ENCODE peak calls at places on chromosome 16, in six cellular contexts. F is stomach, Z is H1, Y is sigmoid colon, I is SK-N-SH, B is suprapubic skin. J is an unnamed sample. For H3K27me3, the result is how much of the 10 kb centered on the place peaks cover.

GRCh38 chr16:64780445-64780844 is 341.4 kb downstream of the CDH11 start:
- DNase-seq in Y (no peak), B (no peak), Z (no peak), F (no peak), I (no peak), J (no peak)

GRCh38 chr16:77431131-77431670 is 3.6 kb downstream of the ADAMTS18 start:
- DNase-seq in F (no peak), Y (no peak), Z (no peak), I (no peak), B (no peak), J (no peak)

GRCh38 chr16:88784074-88784855 is 755 bp downstream of the PIEZO1 start:
- DNase-seq in B (peak), Z (no peak), Y (peak), I (peak), F (peak), J (peak)

GRCh38 chr16:14132696-14133048 is 61.6 kb downstream of the MRTFB start:
- DNase-seq in Y (no peak), B (no peak), F (no peak), Z (no peak), I (no peak), J (no peak)

GRCh38 chr16:50245417-50246298 is 20.7 kb upstream of the ADCY7 start:
- DNase-seq in I (peak), B (peak), Y (no peak), F (peak), Z (no peak), J (peak)

GRCh38 chr16:87526238-87526947 is 33.6 kb upstream of the ZCCHC14 start:
- DNase-seq in I (no peak), B (no peak), Z (no peak), F (no peak), Y (no peak), J (no peak)

GRCh38 chr16:28874406-28874805 is 3.9 kb upstream of the ATP2A1 start:
- DNase-seq in Z (no peak), I (no peak), B (no peak), F (no peak), Y (no peak), J (no peak)

GRCh38 chr16:75764154-75764768 is 38.0 kb upstream of the CPHXL start:
- DNase-seq in Z (peak), B (no peak), F (peak), I (peak), Y (peak), J (peak)

GRCh38 chr16:35909351-35909954 is 2450.0 kb downstream of the TP53TG3F start:
- DNase-seq in F (no peak), I (no peak), Z (no peak), Y (no peak), B (no peak), J (no peak)

GRCh38 chr16:55662641-55663040 is 6.9 kb downstream of the SLC6A2 start:
- DNase-seq in F (no peak), I (no peak), Y (no peak), B (no peak), Z (no peak), J (no peak)

GRCh38 chr16:14308357-14308723 is 237.2 kb downstream of the MRTFB start:
- DNase-seq in I (no peak), Y (no peak), Z (no peak), F (no peak), B (no peak), J (no peak)

GRCh38 chr16:53191413-53191812 is 136.6 kb downstream of the CHD9 start:
- DNase-seq in F (no peak), B (no peak), I (peak), Z (no peak), Y (no peak), J (no peak)

GRCh38 chr16:65537336-65537735 is 415.5 kb upstream of the CDH11 start:
- DNase-seq in I (no peak), Y (no peak), F (no peak), B (no peak), Z (no peak), J (no peak)

GRCh38 chr16:88264641-88265285 is 118.0 kb upstream of the ZNF469 start:
- DNase-seq in F (peak), Z (peak), I (no peak), Y (peak), B (peak), J (peak)

GRCh38 chr16:56970934-56971767 is 9.4 kb downstream of the CETP start:
- DNase-seq in F (no peak), B (no peak), Y (no peak), Z (no peak), I (no peak), J (no peak)

GRCh38 chr16:51755039-51755501 is 604.0 kb upstream of the SALL1 start:
- DNase-seq in Y (no peak), I (no peak), F (no peak), B (no peak), Z (no peak), J (no peak)

GRCh38 chr16:3578610-3579551 is 1.7 kb upstream of the NLRC3 start:
- DNase-seq in Y (no peak), I (no peak), Z (no peak), F (peak), B (no peak), J (peak)

GRCh38 chr16:12159028-12159427 is 182.5 kb downstream of the SNX29 start:
- DNase-seq in B (no peak), Z (no peak), Y (no peak), F (no peak), I (no peak), J (no peak)

GRCh38 chr16:81803332-81803731 is 24.2 kb downstream of the PLCG2 start:
- DNase-seq in Z (no peak), B (no peak), F (no peak), I (no peak), Y (no peak), J (no peak)

GRCh38 chr16:2473999-2474876 is 689 bp upstream of the TBC1D24 start:
- DNase-seq in B (peak), Z (no peak), I (peak), F (peak), Y (no peak), J (peak)

GRCh38 chr16:82943371-82943770 is 316.6 kb downstream of the CDH13 start:
- DNase-seq in I (no peak), F (no peak), Z (no peak), Y (no peak), B (no peak), J (no peak)

GRCh38 chr16:71441348-71441781 is 489 bp downstream of the TLE7 start:
- DNase-seq in F (no peak), I (peak), Y (no peak), Z (no peak), B (no peak), J (no peak)

GRCh38 chr16:65547799-65548446 is 426.1 kb upstream of the CDH11 start:
- DNase-seq in Y (no peak), B (no peak), F (no peak), Z (no peak), I (peak), J (no peak)

GRCh38 chr16:49557070-49557446 is 183.5 kb downstream of the C16orf78 start:
- DNase-seq in I (no peak), B (no peak), Y (no peak), F (no peak), Z (peak), J (no peak)

GRCh38 chr16:392450-393027 is 4.5 kb upstream of the NME4 start:
- DNase-seq in Y (no peak), F (no peak), B (no peak), I (no peak), Z (no peak), J (no peak)

GRCh38 chr16:17705847-17706246 is 235.1 kb upstream of the XYLT1 start:
- DNase-seq in B (no peak), F (no peak), I (no peak), Y (no peak), Z (no peak), J (no peak)

GRCh38 chr16:23424292-23424958 is 28.6 kb downstream of the COG7 start:
- DNase-seq in Y (peak), I (no peak), F (no peak), Z (no peak), B (peak), J (peak)

GRCh38 chr16:49491736-49492089 is 118.1 kb downstream of the C16orf78 start:
- DNase-seq in B (peak), F (no peak), I (no peak), Y (peak), Z (peak), J (peak)

GRCh38 chr16:8712589-8713361 is 38.4 kb downstream of the ABAT start:
- DNase-seq in Z (no peak), B (no peak), F (no peak), I (peak), Y (no peak), J (no peak)
- TF ChIP-seq EP300 in Z (no peak), B (no peak), F (no peak), I (no peak), Y (no peak), J (no peak)

DNA sequence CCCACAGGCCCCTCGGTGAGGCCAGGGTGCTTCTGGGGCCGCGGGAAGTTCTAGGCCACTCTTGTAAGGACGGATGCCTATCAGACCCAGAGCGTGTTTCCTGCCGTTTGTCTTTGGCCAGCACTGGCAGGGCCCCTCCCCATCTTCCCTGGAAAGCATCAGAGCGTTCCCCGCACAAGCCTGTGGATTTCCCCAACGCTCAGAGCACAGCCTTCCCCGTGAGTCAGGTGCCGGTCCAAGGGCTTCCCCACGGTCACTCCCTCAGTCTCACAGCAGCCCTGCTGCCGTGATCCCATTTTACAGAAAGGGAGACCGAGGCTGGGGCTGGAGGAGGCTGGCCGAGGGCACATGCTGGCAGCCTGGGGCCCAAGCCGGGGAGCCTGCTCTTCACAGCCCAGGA is 33.7 kb downstream of the CRISPLD2 start:
- DNase-seq in I (no peak), Z (no peak), F (no peak), B (no peak), Y (no peak), J (no peak)
- TF ChIP-seq POLR2AphosphoS5 in I (no peak), Z (no peak), F (no peak), B (no peak), Y (no peak), J (no peak)

DNA sequence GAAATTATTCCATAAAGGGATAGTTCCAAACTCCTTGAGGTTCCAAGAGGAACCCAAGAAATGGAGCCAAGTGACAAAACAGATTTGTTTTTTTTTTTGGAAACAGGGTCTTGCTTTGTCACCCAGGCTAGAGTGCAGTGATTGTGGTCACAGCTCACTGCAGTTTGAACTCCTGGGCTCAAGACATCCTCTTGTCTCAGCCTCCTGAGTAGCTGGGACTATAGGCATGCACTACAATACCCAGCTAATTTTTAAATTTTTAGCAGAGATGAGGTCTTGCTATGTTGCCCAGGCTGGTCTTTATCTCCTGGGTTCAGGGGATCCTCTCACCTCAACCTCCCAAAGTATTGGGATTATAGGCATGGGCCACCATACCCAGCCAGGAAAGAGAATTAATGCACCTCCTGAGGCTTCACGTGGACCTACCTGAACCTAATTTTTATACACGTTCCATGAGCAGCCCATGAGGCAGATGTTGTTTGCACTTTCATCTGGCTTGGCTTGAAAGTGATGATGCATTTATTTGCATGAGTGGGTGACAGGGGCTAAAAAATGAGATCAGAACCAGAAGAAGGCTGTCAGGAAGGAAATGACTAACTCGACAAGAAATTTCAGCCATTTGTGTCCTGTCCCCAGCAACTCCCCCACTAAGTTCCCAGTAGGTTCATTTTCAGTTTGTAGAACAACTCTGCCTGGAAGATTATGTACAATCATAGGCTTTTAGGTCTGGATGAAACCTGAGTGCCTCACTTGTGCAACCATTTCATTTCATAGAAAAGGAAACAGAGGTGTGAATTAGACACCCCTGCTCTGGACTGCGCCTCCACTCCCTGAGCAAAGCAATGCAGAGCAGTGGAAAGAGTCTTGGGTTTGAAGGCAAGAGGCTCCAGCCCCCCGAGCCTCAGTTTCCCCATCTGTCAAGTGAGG is 10.3 kb upstream of the IRF8 start:
- DNase-seq in Z (no peak), Y (no peak), B (no peak), I (no peak), F (no peak), J (no peak)
- H3K27me3 ChIP-seq in Z (under half), Y (under half), B (half or more), I (half or more), F (under half), J (under half)

DNA sequence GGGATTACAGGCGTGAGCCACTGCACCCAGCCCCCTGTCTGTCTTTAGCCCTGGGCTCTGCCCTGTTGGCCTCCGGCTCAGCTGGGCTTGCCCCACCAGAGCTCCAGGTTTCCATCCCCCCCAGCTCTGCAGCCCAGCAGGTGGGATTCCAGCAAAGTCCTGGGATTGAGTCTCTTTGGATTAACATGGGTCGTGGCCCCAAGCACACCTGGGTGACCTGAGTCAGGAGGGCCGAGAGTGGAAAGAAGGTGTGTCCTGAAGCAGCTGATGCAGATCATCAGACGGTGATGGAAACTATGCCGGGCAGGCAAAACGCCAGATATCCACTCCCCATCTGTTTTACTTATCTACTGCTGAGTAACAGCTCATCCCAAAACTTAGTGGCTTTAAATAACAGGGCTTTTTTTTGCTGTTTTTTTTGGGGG is 72.5 kb downstream of the KNOP1 start:
- DNase-seq in B (peak), F (no peak), Y (peak), I (no peak), Z (no peak), J (peak)
- TF ChIP-seq EP300 in B (no peak), F (no peak), Y (no peak), I (no peak), Z (no peak), J (no peak)

GRCh38 chr16:68015681-68016080 is at the start of gene DPEP2NB:
- DNase-seq in B (no peak), F (no peak), Y (no peak), I (no peak), Z (no peak), J (no peak)
- TF ChIP-seq POLR2AphosphoS5 in B (no peak), F (no peak), Y (no peak), I (no peak), Z (no peak), J (no peak)